ENCODE peak calls at places on chromosomes 7 and 10, in seven cellular contexts. One of them, this sample, is unnamed.

GRCh38 chr7:64628721-64629120 is 37.2 kb upstream of the ZNF107 start:
- DNase-seq in mammary epithelial cell: peak; percentile 58
- DNase-seq in neuronal stem cell: no peak
- DNase-seq in left ventricle myocardium inferior: no peak
- DNase-seq in fibroblast of lung: no peak
- DNase-seq in body of pancreas: no peak
- DNase-seq in SK-N-SH: no peak
- DNase-seq in this sample: no peak

GRCh38 chr7:94174375-94174774 is 170.2 kb upstream of the BET1 start:
- DNase-seq in mammary epithelial cell: no peak
- DNase-seq in neuronal stem cell: no peak
- DNase-seq in left ventricle myocardium inferior: no peak
- DNase-seq in fibroblast of lung: no peak
- DNase-seq in body of pancreas: no peak
- DNase-seq in SK-N-SH: no peak
- DNase-seq in this sample: no peak

GRCh38 chr10:68501691-68502090 is 25.6 kb downstream of the SLC25A16 start:
- DNase-seq in mammary epithelial cell: no peak
- DNase-seq in neuronal stem cell: no peak
- DNase-seq in left ventricle myocardium inferior: no peak
- DNase-seq in fibroblast of lung: no peak
- DNase-seq in body of pancreas: no peak
- DNase-seq in SK-N-SH: no peak
- DNase-seq in this sample: no peak

GRCh38 chr10:95281206-95281605 is 9.6 kb downstream of the PDLIM1 start:
- DNase-seq in mammary epithelial cell: no peak
- DNase-seq in neuronal stem cell: no peak
- DNase-seq in left ventricle myocardium inferior: no peak
- DNase-seq in fibroblast of lung: no peak
- DNase-seq in body of pancreas: no peak
- DNase-seq in SK-N-SH: no peak
- DNase-seq in this sample: peak; percentile 60

GRCh38 chr7:1284743-1285458 is 52.2 kb downstream of the UNCX start:
- DNase-seq in mammary epithelial cell: no peak
- DNase-seq in neuronal stem cell: no peak
- DNase-seq in left ventricle myocardium inferior: peak; percentile 10
- DNase-seq in fibroblast of lung: no peak
- DNase-seq in body of pancreas: no peak
- DNase-seq in SK-N-SH: no peak
- DNase-seq in this sample: no peak

GRCh38 chr10:69179089-69179742 is 818 bp upstream of the SUPV3L1 start:
- DNase-seq in mammary epithelial cell: no peak
- DNase-seq in neuronal stem cell: no peak
- DNase-seq in left ventricle myocardium inferior: no peak
- DNase-seq in fibroblast of lung: no peak
- DNase-seq in body of pancreas: peak; percentile 28
- DNase-seq in SK-N-SH: peak; percentile 57
- DNase-seq in this sample: no peak

GRCh38 chr10:130227883-130228282 is 91.7 kb downstream of the GLRX3 start:
- DNase-seq in mammary epithelial cell: no peak
- DNase-seq in neuronal stem cell: no peak
- DNase-seq in left ventricle myocardium inferior: no peak
- DNase-seq in fibroblast of lung: no peak
- DNase-seq in body of pancreas: no peak
- DNase-seq in SK-N-SH: no peak
- DNase-seq in this sample: no peak

GRCh38 chr7:44157116-44158059 is 16.3 kb upstream of the MYL7 start:
- DNase-seq in mammary epithelial cell: no peak
- DNase-seq in neuronal stem cell: no peak
- DNase-seq in left ventricle myocardium inferior: no peak
- DNase-seq in fibroblast of lung: no peak
- DNase-seq in body of pancreas: no peak
- DNase-seq in SK-N-SH: peak; percentile 36
- DNase-seq in this sample: no peak

GRCh38 chr7:90642978-90643377 is 46.9 kb downstream of the CDK14 start:
- DNase-seq in mammary epithelial cell: no peak
- DNase-seq in neuronal stem cell: no peak
- DNase-seq in left ventricle myocardium inferior: no peak
- DNase-seq in fibroblast of lung: no peak
- DNase-seq in body of pancreas: no peak
- DNase-seq in SK-N-SH: no peak
- DNase-seq in this sample: no peak

GRCh38 chr10:5723692-5724091 is 39.1 kb downstream of the TASOR2 start:
- DNase-seq in mammary epithelial cell: no peak
- DNase-seq in neuronal stem cell: no peak
- DNase-seq in left ventricle myocardium inferior: no peak
- DNase-seq in fibroblast of lung: no peak
- DNase-seq in body of pancreas: no peak
- DNase-seq in SK-N-SH: no peak
- DNase-seq in this sample: no peak

GRCh38 chr10:88728107-88728763 is 22.2 kb downstream of the LIPK start:
- DNase-seq in mammary epithelial cell: peak; percentile 3
- DNase-seq in neuronal stem cell: peak; percentile 20
- DNase-seq in left ventricle myocardium inferior: no peak
- DNase-seq in fibroblast of lung: no peak
- DNase-seq in body of pancreas: no peak
- DNase-seq in SK-N-SH: no peak
- DNase-seq in this sample: no peak

GRCh38 chr7:603152-603941 is 83.7 kb upstream of the PDGFA start:
- DNase-seq in mammary epithelial cell: no peak
- DNase-seq in neuronal stem cell: no peak
- DNase-seq in left ventricle myocardium inferior: no peak
- DNase-seq in fibroblast of lung: no peak
- DNase-seq in body of pancreas: no peak
- DNase-seq in SK-N-SH: no peak
- DNase-seq in this sample: no peak

GRCh38 chr10:71575446-71575845 is 144.1 kb downstream of the C10orf105 start:
- DNase-seq in mammary epithelial cell: no peak
- DNase-seq in neuronal stem cell: no peak
- DNase-seq in left ventricle myocardium inferior: peak; percentile 61
- DNase-seq in fibroblast of lung: no peak
- DNase-seq in body of pancreas: no peak
- DNase-seq in SK-N-SH: no peak
- DNase-seq in this sample: no peak

GRCh38 chr7:5212633-5213285 is 22.7 kb downstream of the WIPI2 start:
- DNase-seq in mammary epithelial cell: no peak
- DNase-seq in neuronal stem cell: no peak
- DNase-seq in left ventricle myocardium inferior: no peak
- DNase-seq in fibroblast of lung: no peak
- DNase-seq in body of pancreas: no peak
- DNase-seq in SK-N-SH: no peak
- DNase-seq in this sample: no peak

GRCh38 chr10:33273295-33274002 is 61.0 kb downstream of the NRP1 start:
- DNase-seq in mammary epithelial cell: peak; percentile 95
- DNase-seq in neuronal stem cell: peak; percentile 21
- DNase-seq in left ventricle myocardium inferior: peak; percentile 88
- DNase-seq in fibroblast of lung: peak; percentile 96
- DNase-seq in body of pancreas: peak; percentile 91
- DNase-seq in SK-N-SH: peak; percentile 60
- DNase-seq in this sample: peak; percentile 79

GRCh38 chr7:65247491-65247890 is 126.2 kb upstream of the ZNF92 start:
- DNase-seq in mammary epithelial cell: no peak
- DNase-seq in neuronal stem cell: no peak
- DNase-seq in left ventricle myocardium inferior: no peak
- DNase-seq in fibroblast of lung: no peak
- DNase-seq in body of pancreas: no peak
- DNase-seq in SK-N-SH: no peak
- DNase-seq in this sample: no peak

GRCh38 chr7:137289101-137289500 is 54.4 kb downstream of the PTN start:
- DNase-seq in mammary epithelial cell: no peak
- DNase-seq in neuronal stem cell: no peak
- DNase-seq in left ventricle myocardium inferior: no peak
- DNase-seq in fibroblast of lung: no peak
- DNase-seq in body of pancreas: no peak
- DNase-seq in SK-N-SH: no peak
- DNase-seq in this sample: no peak

GRCh38 chr7:82677064-82677463 is 233.5 kb upstream of the CACNA2D1 start:
- DNase-seq in mammary epithelial cell: no peak
- DNase-seq in neuronal stem cell: no peak
- DNase-seq in left ventricle myocardium inferior: no peak
- DNase-seq in fibroblast of lung: no peak
- DNase-seq in body of pancreas: no peak
- DNase-seq in SK-N-SH: peak; percentile 34
- DNase-seq in this sample: no peak

GRCh38 chr7:74334026-74334425 is 44.8 kb downstream of the CLIP2 start:
- DNase-seq in mammary epithelial cell: peak; percentile 72
- DNase-seq in neuronal stem cell: no peak
- DNase-seq in left ventricle myocardium inferior: no peak
- DNase-seq in fibroblast of lung: peak; percentile 68
- DNase-seq in body of pancreas: peak; percentile 21
- DNase-seq in SK-N-SH: peak; percentile 21
- DNase-seq in this sample: peak; percentile 42

GRCh38 chr10:96047004-96047649 is 3.7 kb downstream of the CCNJ start:
- DNase-seq in mammary epithelial cell: no peak
- DNase-seq in neuronal stem cell: no peak
- DNase-seq in left ventricle myocardium inferior: no peak
- DNase-seq in fibroblast of lung: no peak
- DNase-seq in body of pancreas: no peak
- DNase-seq in SK-N-SH: no peak
- DNase-seq in this sample: no peak

GRCh38 chr10:13072339-13072738 is 27.6 kb upstream of the OPTN start:
- DNase-seq in mammary epithelial cell: no peak
- DNase-seq in neuronal stem cell: no peak
- DNase-seq in left ventricle myocardium inferior: no peak
- DNase-seq in fibroblast of lung: no peak
- DNase-seq in body of pancreas: no peak
- DNase-seq in SK-N-SH: no peak
- DNase-seq in this sample: no peak

DNA sequence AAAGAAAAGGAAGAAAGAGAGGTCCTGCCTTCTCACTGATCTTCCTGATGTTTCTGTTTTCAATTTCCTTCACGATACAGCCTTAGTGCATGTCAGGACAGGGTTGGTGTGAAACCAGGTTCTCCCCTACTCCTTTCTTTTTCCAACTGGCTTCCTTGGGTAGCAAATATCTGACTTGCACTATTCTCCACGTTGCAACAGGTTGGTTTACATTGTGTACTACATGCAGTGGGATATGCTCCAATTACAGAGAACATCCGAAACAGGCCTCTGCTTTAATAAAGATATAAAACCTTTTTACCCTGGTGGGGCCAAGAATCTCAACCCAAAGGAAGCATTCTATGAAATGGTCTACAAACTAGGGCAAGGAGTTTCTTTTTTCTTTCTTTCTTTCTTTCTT is 16.9 kb upstream of the CREB5 start:
- DNase-seq in mammary epithelial cell: no peak
- DNase-seq in neuronal stem cell: no peak
- DNase-seq in left ventricle myocardium inferior: no peak
- DNase-seq in fibroblast of lung: no peak
- DNase-seq in body of pancreas: no peak
- DNase-seq in SK-N-SH: no peak
- DNase-seq in this sample: no peak
- H3K4me1 ChIP-seq in mammary epithelial cell: peaks cover 1% of the 10 kb centered on the region
- H3K4me1 ChIP-seq in neuronal stem cell: no peaks in the 10 kb centered on the region
- H3K4me1 ChIP-seq in left ventricle myocardium inferior: no peaks in the 10 kb centered on the region
- H3K4me1 ChIP-seq in fibroblast of lung: no peaks in the 10 kb centered on the region
- H3K4me1 ChIP-seq in body of pancreas: no peaks in the 10 kb centered on the region
- H3K4me1 ChIP-seq in SK-N-SH: no peaks in the 10 kb centered on the region
- H3K4me1 ChIP-seq in this sample: no peaks in the 10 kb centered on the region

DNA sequence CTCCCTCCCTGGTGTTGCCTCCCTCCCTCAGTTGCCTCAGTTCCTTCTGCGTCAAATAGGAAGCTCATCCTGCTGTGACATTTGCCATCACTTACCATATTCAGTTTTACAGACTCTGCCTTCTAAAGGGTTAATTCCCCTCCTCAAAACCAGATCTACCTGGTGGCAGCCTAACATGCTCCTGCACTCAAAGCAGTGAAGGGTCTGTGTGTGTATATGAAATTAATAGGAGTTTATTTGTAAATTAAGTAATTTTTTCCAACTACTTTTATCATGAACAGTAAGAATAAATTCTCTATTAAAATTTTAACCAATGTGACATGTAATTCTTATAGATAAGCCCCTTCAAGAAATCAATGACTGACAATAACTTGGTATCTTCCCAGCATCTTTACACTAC is 158.6 kb upstream of the INSYN2A start:
- DNase-seq in mammary epithelial cell: no peak
- DNase-seq in neuronal stem cell: no peak
- DNase-seq in left ventricle myocardium inferior: no peak
- DNase-seq in fibroblast of lung: no peak
- DNase-seq in body of pancreas: no peak
- DNase-seq in SK-N-SH: no peak
- DNase-seq in this sample: no peak
- H3K27ac ChIP-seq in mammary epithelial cell: no peak overlapping the region
- H3K27ac ChIP-seq in neuronal stem cell: no peak overlapping the region
- H3K27ac ChIP-seq in left ventricle myocardium inferior: no peak overlapping the region
- H3K27ac ChIP-seq in fibroblast of lung: no peak overlapping the region
- H3K27ac ChIP-seq in body of pancreas: no peak overlapping the region
- H3K27ac ChIP-seq in SK-N-SH: no peak overlapping the region
- H3K27ac ChIP-seq in this sample: no peak overlapping the region

GRCh38 chr7:37999673-38000072 is 79.2 kb downstream of the EPDR1 start:
- DNase-seq in mammary epithelial cell: no peak
- DNase-seq in neuronal stem cell: no peak
- DNase-seq in left ventricle myocardium inferior: no peak
- DNase-seq in fibroblast of lung: peak; percentile 55
- DNase-seq in body of pancreas: no peak
- DNase-seq in SK-N-SH: no peak
- DNase-seq in this sample: no peak

GRCh38 chr7:38002689-38003088 is 82.2 kb downstream of the EPDR1 start:
- DNase-seq in mammary epithelial cell: no peak
- DNase-seq in neuronal stem cell: no peak
- DNase-seq in left ventricle myocardium inferior: no peak
- DNase-seq in fibroblast of lung: no peak
- DNase-seq in body of pancreas: no peak
- DNase-seq in SK-N-SH: no peak
- DNase-seq in this sample: no peak

GRCh38 chr7:38000272-38000671 is 79.8 kb downstream of the EPDR1 start:
- DNase-seq in mammary epithelial cell: no peak
- DNase-seq in neuronal stem cell: no peak
- DNase-seq in left ventricle myocardium inferior: no peak
- DNase-seq in fibroblast of lung: peak; percentile 54
- DNase-seq in body of pancreas: no peak
- DNase-seq in SK-N-SH: no peak
- DNase-seq in this sample: no peak
- H3K4me1 ChIP-seq in mammary epithelial cell: no peaks in the 10 kb centered on the region
- H3K4me1 ChIP-seq in neuronal stem cell: no peaks in the 10 kb centered on the region
- H3K4me1 ChIP-seq in left ventricle myocardium inferior: peaks cover 6% of the 10 kb centered on the region
- H3K4me1 ChIP-seq in fibroblast of lung: peaks cover 3% of the 10 kb centered on the region
- H3K4me1 ChIP-seq in body of pancreas: no peaks in the 10 kb centered on the region
- H3K4me1 ChIP-seq in SK-N-SH: no peaks in the 10 kb centered on the region
- H3K4me1 ChIP-seq in this sample: no peaks in the 10 kb centered on the region

DNA sequence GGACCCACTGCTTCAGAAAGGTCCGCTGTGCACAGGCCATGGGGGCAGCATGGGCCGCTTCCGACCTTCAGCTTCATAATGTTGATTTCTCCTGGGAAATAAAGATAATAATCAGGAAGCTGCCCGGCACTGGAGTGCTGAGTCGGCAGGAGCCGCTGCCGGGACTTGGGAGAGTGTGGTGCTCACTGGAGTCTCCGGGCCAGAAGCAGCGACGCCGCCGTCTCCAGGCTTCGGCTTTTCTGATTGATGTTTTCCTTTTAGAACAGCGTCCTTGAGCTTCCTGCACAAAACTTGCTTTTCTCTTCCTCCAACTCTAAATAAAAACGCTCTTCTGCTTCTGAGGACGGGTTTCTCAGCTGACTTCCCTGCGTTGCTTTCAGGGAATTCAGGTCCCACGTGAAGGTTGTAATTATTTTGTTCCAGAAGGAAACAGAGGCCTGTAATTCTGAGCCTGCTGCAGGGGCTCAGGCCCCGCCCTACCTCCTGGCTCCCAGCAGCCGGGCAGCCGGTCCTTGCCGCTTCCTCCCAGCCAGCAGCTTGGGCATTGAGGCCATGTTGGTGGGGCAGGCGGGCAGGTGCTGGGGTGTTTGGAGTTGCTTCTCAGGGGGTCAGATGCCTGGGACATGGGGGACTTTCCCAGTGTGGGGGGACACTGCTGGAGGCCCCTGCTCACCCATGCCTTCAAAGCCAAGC is 14.7 kb downstream of the PWWP2B start:
- DNase-seq in mammary epithelial cell: no peak
- DNase-seq in neuronal stem cell: no peak
- DNase-seq in left ventricle myocardium inferior: no peak
- DNase-seq in fibroblast of lung: peak; percentile 28
- DNase-seq in body of pancreas: peak; percentile 72
- DNase-seq in SK-N-SH: peak; percentile 75
- DNase-seq in this sample: peak; percentile 23
- H3K27ac ChIP-seq in mammary epithelial cell: no peak overlapping the region
- H3K27ac ChIP-seq in neuronal stem cell: no peak overlapping the region
- H3K27ac ChIP-seq in left ventricle myocardium inferior: peak overlapping the region; percentile 70
- H3K27ac ChIP-seq in fibroblast of lung: no peak overlapping the region
- H3K27ac ChIP-seq in body of pancreas: peak overlapping the region; percentile 98
- H3K27ac ChIP-seq in SK-N-SH: no peak overlapping the region
- H3K27ac ChIP-seq in this sample: no peak overlapping the region

This sample was measured in foreskin keratinocyte.